ENCODE peak calls at places on chromosomes 16 and 17, in four cellular contexts. K is GM04504; L is effector memory CD8-positive, alpha-beta T cell; R is aorta. I is an unnamed sample.

GRCh38 chr17:60423865-60424264 is 1.6 kb downstream of the CHCT1 start:
- DNase-seq in K (no peak), L (no peak), R (no peak), I (no peak)

GRCh38 chr16:67088551-67088950 is 21.2 kb upstream of the PHAF1 start:
- DNase-seq in K (no peak), L (no peak), R (no peak), I (no peak)

GRCh38 chr16:69443809-69444611 is 19.6 kb downstream of the CYB5B start:
- DNase-seq in K (peak; percentile 32), L (peak; percentile 42), R (no peak), I (peak; percentile 28)

GRCh38 chr16:3065742-3066439 is 451 bp downstream of the IL32 start:
- DNase-seq in K (no peak), L (no peak), R (no peak), I (no peak)

GRCh38 chr16:89471225-89471624 is 19.1 kb downstream of the ANKRD11 start:
- DNase-seq in K (peak; percentile 63), L (no peak), R (peak; percentile 20), I (no peak)

GRCh38 chr17:41967921-41968578 is 1.5 kb downstream of the CNP start:
- DNase-seq in K (no peak), L (no peak), R (no peak), I (no peak)

GRCh38 chr17:27559996-27560481 is 70.9 kb upstream of the LGALS9 start:
- DNase-seq in K (peak; percentile 56), L (no peak), R (peak; percentile 80), I (no peak)

GRCh38 chr16:85656351-85657266 is 32.1 kb downstream of the GINS2 start:
- DNase-seq in K (no peak), L (no peak), R (no peak), I (no peak)

GRCh38 chr17:8393470-8394231 is 4.0 kb downstream of the RNF222 start:
- DNase-seq in K (no peak), L (peak; percentile 43), R (peak; percentile 42), I (peak; percentile 54)

GRCh38 chr17:72683506-72684404 is 408.7 kb downstream of the SLC39A11 start:
- DNase-seq in K (peak; percentile 91), L (no peak), R (no peak), I (no peak)

GRCh38 chr16:31471875-31472558 is at the start of gene TGFB1I1:
- DNase-seq in K (peak; percentile 71), L (no peak), R (peak; percentile 88), I (no peak)

GRCh38 chr17:14396542-14396941 is 95.7 kb downstream of the HS3ST3B1 start:
- DNase-seq in K (no peak), L (no peak), R (no peak), I (no peak)

GRCh38 chr17:16371742-16372141 is 9.1 kb upstream of the UBB start:
- DNase-seq in K (peak; percentile 30), L (no peak), R (no peak), I (no peak)

GRCh38 chr16:30476991-30477390 is 4.4 kb downstream of the ITGAL start:
- DNase-seq in K (no peak), L (no peak), R (no peak), I (no peak)

GRCh38 chr16:75494696-75495601 is at the start of gene CHST6:
- DNase-seq in K (no peak), L (no peak), R (peak; percentile 62), I (no peak)

GRCh38 chr17:42405963-42406495 is 17.0 kb downstream of the CAVIN1 start:
- DNase-seq in K (no peak), L (peak; percentile 87), R (peak; percentile 88), I (peak; percentile 73)

GRCh38 chr17:29977836-29978235 is 36.4 kb downstream of the EFCAB5 start:
- DNase-seq in K (peak; percentile 22), L (no peak), R (no peak), I (no peak)

GRCh38 chr16:16797239-16797638 is 418.3 kb downstream of the NPIPA7 start:
- DNase-seq in K (no peak), L (no peak), R (no peak), I (no peak)

GRCh38 chr17:81354252-81354943 is 40.9 kb upstream of the BAHCC1 start:
- DNase-seq in K (no peak), L (no peak), R (no peak), I (no peak)

GRCh38 chr16:27756206-27756970 is 206.4 kb downstream of the KATNIP start:
- DNase-seq in K (no peak), L (no peak), R (no peak), I (no peak)

GRCh38 chr16:2977440-2977839 is 2.8 kb downstream of the PKMYT1 start:
- DNase-seq in K (no peak), L (no peak), R (no peak), I (no peak)

GRCh38 chr16:85675528-85675927 is 13.2 kb downstream of the GINS2 start:
- DNase-seq in K (no peak), L (no peak), R (peak; percentile 3), I (no peak)

GRCh38 chr16:8962393-8963009 is 1.2 kb downstream of the USP7 start:
- DNase-seq in K (no peak), L (peak; percentile 35), R (no peak), I (no peak)

GRCh38 chr17:50087246-50087911 is 7.8 kb upstream of the PDK2 start:
- DNase-seq in K (no peak), L (peak; percentile 80), R (peak; percentile 82), I (peak; percentile 74)

GRCh38 chr17:49845210-49845782 is 2.6 kb downstream of the TAC4 start:
- DNase-seq in K (no peak), L (no peak), R (peak; percentile 73), I (no peak)

GRCh38 chr17:49508061-49508865 is 13.2 kb downstream of the NGFR start:
- DNase-seq in K (no peak), L (no peak), R (peak; percentile 42), I (no peak)

GRCh38 chr16:88068476-88069396 is 117.5 kb downstream of the BANP start:
- DNase-seq in K (no peak), L (no peak), R (peak; percentile 36), I (no peak)

GRCh38 chr17:82775033-82775823 is 23.4 kb downstream of the TBCD start:
- DNase-seq in K (no peak), L (peak; percentile 54), R (peak; percentile 71), I (no peak)

GRCh38 chr17:73182616-73183310 is 10.1 kb upstream of the COG1 start:
- DNase-seq in K (no peak), L (no peak), R (no peak), I (no peak)

GRCh38 chr17:80485846-80486245 is 9.4 kb upstream of the NPTX1 start:
- DNase-seq in K (no peak), L (no peak), R (no peak), I (no peak)

GRCh38 chr17:12536472-12536871 is 129.2 kb upstream of the MYOCD start:
- DNase-seq in K (no peak), L (no peak), R (no peak), I (no peak)

GRCh38 chr16:81798311-81799137 is 19.4 kb downstream of the PLCG2 start:
- DNase-seq in K (no peak), L (peak; percentile 29), R (no peak), I (no peak)

GRCh38 chr17:7173687-7174602 is 5.2 kb downstream of the ASGR1 start:
- DNase-seq in K (no peak), L (peak; percentile 22), R (peak; percentile 86), I (peak; percentile 33)

GRCh38 chr16:74461826-74462225 is 40.5 kb upstream of the CLEC18B start:
- DNase-seq in K (no peak), L (no peak), R (no peak), I (no peak)

GRCh38 chr17:72119963-72120877 is 600 bp upstream of the SOX9 start:
- DNase-seq in K (no peak), L (no peak), R (no peak), I (no peak)

GRCh38 chr17:1371893-1372590 is 28.0 kb downstream of the YWHAE start:
- DNase-seq in K (no peak), L (no peak), R (no peak), I (no peak)

GRCh38 chr16:85522842-85523601 is 90.1 kb upstream of the GSE1 start:
- DNase-seq in K (peak; percentile 47), L (no peak), R (peak; percentile 76), I (no peak)

I was measured in T-cell.